ENCODE peak calls at places on chromosomes 13 and 19, in four cellular contexts. T is cardiac muscle cell, E is heart left ventricle, V is heart right ventricle. H is an unnamed sample.
A peak's percentile ranks its signal among the peaks of the same experiment; 100 is the strongest.

GRCh38 chr13:43057653-43058317 is 34.4 kb downstream of the DNAJC15 start:
- DNase-seq in T (no peak), V (peak; percentile 46), E (no peak), H (peak; percentile 58)

GRCh38 chr13:85709721-85710120 is 89.5 kb downstream of the SLITRK6 start:
- DNase-seq in E (no peak), V (no peak), T (no peak), H (no peak)

GRCh38 chr13:98957731-98958442 is 20.0 kb downstream of the DOCK9 start:
- DNase-seq in V (no peak), T (no peak), E (no peak), H (no peak)

GRCh38 chr13:19984430-19985218 is 26.1 kb downstream of the ZMYM2 start:
- DNase-seq in E (no peak), V (no peak), T (peak; percentile 63), H (peak; percentile 5)

GRCh38 chr19:46776927-46777911 is 11.2 kb downstream of the SLC1A5 start:
- DNase-seq in T (no peak), V (no peak), E (no peak), H (no peak)

GRCh38 chr19:46992699-46993535 is 26.7 kb upstream of the NPAS1 start:
- DNase-seq in E (peak; percentile 78), T (no peak), V (peak; percentile 52), H (no peak)

GRCh38 chr19:46924874-46925547 is 64.2 kb downstream of the ARHGAP35 start:
- DNase-seq in T (no peak), V (peak; percentile 27), E (no peak), H (no peak)

GRCh38 chr19:30333291-30334065 is 38.7 kb upstream of the ZNF536 start:
- DNase-seq in V (no peak), E (no peak), T (no peak), H (no peak)

GRCh38 chr13:22298530-22298929 is 627.7 kb downstream of the FGF9 start:
- DNase-seq in V (no peak), E (no peak), T (no peak), H (peak; percentile 3)
- H3K27ac ChIP-seq in V (no peak overlapping the region), E (no peak overlapping the region), T (no peak overlapping the region), H (no peak overlapping the region)

DNA sequence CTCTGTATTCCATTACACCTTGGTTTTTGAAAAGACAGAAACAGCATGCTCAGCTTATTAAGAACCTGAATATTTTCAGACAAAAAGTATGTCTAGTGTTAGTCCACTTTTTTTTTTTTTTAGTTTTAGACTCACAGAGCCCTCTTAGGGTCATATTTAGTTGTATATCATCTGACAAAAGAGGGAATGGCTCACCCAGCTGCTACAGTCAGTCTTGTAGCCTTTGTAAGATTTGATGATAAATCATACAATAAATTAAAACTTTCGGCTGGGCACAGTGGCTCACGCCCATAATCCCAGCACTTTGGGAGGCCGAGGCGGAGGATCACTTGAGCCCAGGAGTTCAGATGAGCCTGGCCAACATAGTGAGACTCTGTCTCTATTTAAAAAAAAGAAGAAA is 43.7 kb upstream of the LDLR start:
- DNase-seq in V (no peak), E (no peak), T (no peak), H (no peak)
- H3K27ac ChIP-seq in V (no peak overlapping the region), E (no peak overlapping the region), T (no peak overlapping the region), H (no peak overlapping the region)

DNA sequence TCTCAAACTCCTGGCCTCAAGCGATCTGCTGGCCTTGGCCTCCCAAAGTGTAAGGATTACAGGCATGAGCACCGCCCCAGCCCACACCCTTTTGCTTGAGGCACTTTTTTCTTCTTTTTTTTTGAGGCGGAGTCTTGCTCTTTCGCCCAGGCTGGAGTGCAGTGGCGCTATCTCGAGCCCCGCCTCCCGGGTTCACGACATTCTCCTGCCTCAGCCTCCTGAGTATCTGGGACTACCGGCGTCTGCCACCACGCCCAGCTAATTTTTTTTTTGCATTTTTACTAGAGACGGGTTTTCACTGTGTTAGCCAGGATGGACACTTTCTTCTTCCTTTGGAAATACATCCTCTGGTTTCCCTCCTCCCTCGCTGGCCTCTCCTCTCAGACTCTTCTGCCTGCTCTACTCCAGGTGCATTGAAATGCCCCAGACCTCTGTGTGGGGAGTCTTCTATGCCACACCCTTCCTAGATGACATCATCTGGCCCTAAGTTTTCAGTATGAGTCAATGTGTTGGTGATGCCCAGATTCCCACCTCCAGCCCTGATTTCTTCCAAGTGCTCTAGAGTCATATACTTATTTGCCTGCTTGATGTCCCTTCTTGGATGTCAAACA is 20.7 kb upstream of the TPT1 start:
- DNase-seq in T (no peak), E (no peak), V (no peak), H (no peak)
- H3K27ac ChIP-seq in T (no peak overlapping the region), E (no peak overlapping the region), V (no peak overlapping the region), H (no peak overlapping the region)

GRCh38 chr19:1130801-1131717 is 27.3 kb downstream of the GPX4 start:
- DNase-seq in E (no peak), T (no peak), V (no peak), H (no peak)
- H3K27ac ChIP-seq in E (peak overlapping the region; percentile 96), T (peak overlapping the region; percentile 54), V (peak overlapping the region; percentile 82), H (peak overlapping the region; percentile 92)

GRCh38 chr19:44776402-44777096 is 1.1 kb upstream of the CBLC start:
- DNase-seq in T (no peak), V (no peak), E (no peak), H (no peak)
- H3K27ac ChIP-seq in T (no peak overlapping the region), V (no peak overlapping the region), E (no peak overlapping the region), H (no peak overlapping the region)

GRCh38 chr13:23428183-23428528 is 5.3 kb downstream of the SACS start:
- DNase-seq in E (no peak), V (no peak), T (no peak), H (no peak)
- H3K27ac ChIP-seq in E (peak overlapping the region; percentile 48), V (no peak overlapping the region), T (peak overlapping the region; percentile 62), H (no peak overlapping the region)

GRCh38 chr19:45542234-45542668 is 35.0 kb downstream of the VASP start:
- DNase-seq in V (no peak), E (no peak), T (no peak), H (no peak)
- H3K27ac ChIP-seq in V (no peak overlapping the region), E (no peak overlapping the region), T (no peak overlapping the region), H (no peak overlapping the region)

DNA sequence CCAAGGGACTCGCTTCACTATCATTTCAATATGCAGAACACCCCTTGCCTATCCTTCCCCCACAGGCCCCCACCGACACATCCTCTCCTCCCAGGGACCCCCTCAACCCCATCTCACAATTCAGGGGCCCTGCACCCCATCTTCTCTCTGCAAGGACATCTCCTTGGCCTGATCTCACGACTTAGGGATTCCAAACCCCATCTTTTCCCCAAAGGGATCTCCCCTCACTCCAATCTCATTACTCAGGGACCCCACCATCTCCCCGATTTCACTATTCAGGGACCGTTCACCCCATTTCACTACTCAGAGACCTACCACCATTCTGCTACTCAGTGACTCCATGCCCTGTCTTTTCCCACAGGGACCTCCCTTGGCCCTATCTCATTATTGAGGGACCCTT is 1.4 kb downstream of the MAP2K2 start:
- DNase-seq in T (no peak), V (no peak), E (no peak), H (no peak)
- H3K27ac ChIP-seq in T (no peak overlapping the region), V (no peak overlapping the region), E (no peak overlapping the region), H (peak overlapping the region; percentile 37)

DNA sequence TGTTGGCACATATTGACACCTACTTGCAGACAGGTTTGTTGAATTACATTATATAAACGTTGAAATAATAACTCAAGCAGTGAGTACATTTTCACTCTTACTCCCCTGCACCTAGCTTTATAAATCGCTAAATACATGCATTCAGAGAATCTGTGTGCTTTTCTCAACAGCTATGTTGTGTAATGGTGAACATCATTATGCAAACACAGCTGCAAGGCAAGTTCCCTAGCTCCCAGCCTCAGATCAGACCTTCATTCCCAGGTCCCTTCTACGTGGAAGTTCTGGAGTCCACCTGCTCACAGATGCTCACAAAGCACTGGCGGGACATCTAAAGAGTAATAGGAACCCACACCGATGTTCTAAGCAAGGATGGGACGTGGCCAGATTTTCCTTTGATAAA is 86.8 kb upstream of the PEG3 start:
- DNase-seq in T (no peak), E (no peak), V (no peak), H (no peak)
- H3K27ac ChIP-seq in T (no peak overlapping the region), E (no peak overlapping the region), V (no peak overlapping the region), H (no peak overlapping the region)